ENCODE peak calls at places on chromosomes 2 and 18, in nine cellular contexts. X, G, M, E, I, Q, L, P and T are unnamed samples.

GRCh38 chr2:62410015-62410453 is 96.0 kb downstream of the TMEM17 start:
- DNase-seq in P (no peak), Q (peak), L (peak), E (no peak), G (no peak), I (no peak), X (no peak), M (no peak), T (no peak)

GRCh38 chr2:241129086-241129871 is 20.0 kb downstream of the PASK start:
- DNase-seq in M (no peak), P (no peak), E (no peak), G (no peak), I (no peak), Q (no peak), X (no peak), L (peak), T (no peak)

GRCh38 chr2:119062652-119063051 is 95.9 kb downstream of the C1QL2 start:
- DNase-seq in Q (no peak), M (no peak), P (no peak), I (no peak), X (no peak), L (no peak), G (no peak), E (no peak), T (no peak)

GRCh38 chr2:40159333-40159732 is 292.6 kb downstream of the SLC8A1 start:
- DNase-seq in Q (no peak), I (no peak), E (no peak), P (no peak), G (no peak), X (no peak), L (no peak), M (no peak), T (no peak)

GRCh38 chr2:97715951-97716694 is 2.7 kb downstream of the ZAP70 start:
- DNase-seq in P (no peak), Q (no peak), X (no peak), E (no peak), I (no peak), G (no peak), M (no peak), L (no peak), T (no peak)

GRCh38 chr2:36780231-36780808 is 83.8 kb downstream of the VIT start:
- DNase-seq in P (peak), X (peak), I (peak), L (peak), Q (peak), G (peak), M (peak), E (no peak), T (no peak)

GRCh38 chr2:54606393-54606973 is 117.0 kb upstream of the EML6 start:
- DNase-seq in I (no peak), X (no peak), M (no peak), Q (no peak), G (peak), E (no peak), L (no peak), P (no peak), T (no peak)

GRCh38 chr2:24912986-24913385 is 7.1 kb downstream of the ADCY3 start:
- DNase-seq in M (no peak), Q (no peak), G (no peak), E (no peak), L (no peak), I (no peak), P (no peak), X (no peak), T (no peak)

GRCh38 chr18:30358545-30358944 is 684.0 kb downstream of the DSC3 start:
- DNase-seq in G (no peak), I (no peak), E (no peak), L (peak), X (no peak), P (no peak), M (peak), Q (peak), T (peak)

GRCh38 chr18:3652380-3653262 is 202.6 kb downstream of the TGIF1 start:
- DNase-seq in I (peak), X (peak), Q (peak), P (peak), E (peak), G (peak), M (peak), L (peak), T (peak)

GRCh38 chr18:32177530-32177929 is 12.3 kb upstream of the MEP1B start:
- DNase-seq in M (no peak), X (no peak), Q (no peak), L (no peak), G (no peak), P (no peak), I (no peak), E (no peak), T (no peak)

GRCh38 chr18:27447530-27447929 is 262.4 kb upstream of the CHST9 start:
- DNase-seq in P (no peak), M (no peak), Q (no peak), X (no peak), I (no peak), E (no peak), L (no peak), G (no peak), T (no peak)

GRCh38 chr18:75395137-75395536 is 32.4 kb downstream of the SMIM21 start:
- DNase-seq in P (no peak), E (no peak), L (no peak), Q (no peak), M (no peak), G (no peak), X (no peak), I (no peak), T (no peak)

GRCh38 chr2:173866858-173867620 is 98.1 kb downstream of the SP3 start:
- DNase-seq in P (peak), L (no peak), M (peak), Q (no peak), X (no peak), E (no peak), I (peak), G (no peak), T (no peak)

GRCh38 chr2:149744845-149745244 is 157.3 kb upstream of the MMADHC start:
- DNase-seq in Q (peak), E (no peak), X (peak), M (peak), I (no peak), G (peak), L (peak), P (no peak), T (no peak)

GRCh38 chr18:54359233-54359632 is 1.5 kb downstream of the C18orf54 start:
- DNase-seq in P (no peak), I (no peak), G (peak), X (no peak), E (no peak), Q (peak), L (peak), M (peak), T (no peak)

GRCh38 chr2:24924266-24924665 is 4.2 kb upstream of the ADCY3 start:
- DNase-seq in E (no peak), Q (no peak), X (no peak), I (no peak), G (no peak), L (no peak), M (no peak), P (no peak), T (no peak)

GRCh38 chr2:88813612-88814011 is 122.1 kb downstream of the RPIA start:
- DNase-seq in Q (peak), X (no peak), G (no peak), P (no peak), L (no peak), I (no peak), E (no peak), M (no peak), T (no peak)

GRCh38 chr2:112724611-112725525 is 4.0 kb downstream of the NT5DC4 start:
- DNase-seq in P (no peak), M (no peak), I (no peak), G (no peak), E (no peak), Q (no peak), X (no peak), L (peak), T (no peak)

GRCh38 chr2:100033976-100034375 is 108.4 kb downstream of the AFF3 start:
- DNase-seq in P (no peak), M (no peak), E (no peak), I (no peak), Q (no peak), X (no peak), G (no peak), L (no peak), T (no peak)

GRCh38 chr18:24016643-24017042 is 2.1 kb downstream of the TTC39C start:
- DNase-seq in M (no peak), I (peak), P (no peak), X (no peak), Q (no peak), E (no peak), G (no peak), L (no peak), T (no peak)

GRCh38 chr2:54545700-54546450 is 89.7 kb downstream of the SPTBN1 start:
- DNase-seq in Q (peak), E (no peak), M (peak), P (no peak), X (no peak), G (no peak), L (peak), I (no peak), T (no peak)

GRCh38 chr18:22346342-22346967 is 71.3 kb downstream of the CTAGE1 start:
- DNase-seq in L (peak), G (peak), Q (peak), P (no peak), M (peak), E (peak), X (no peak), I (no peak), T (no peak)
- TF ChIP-seq CTCF in L (no peak), G (no peak), Q (no peak), P (no peak), M (no peak), E (no peak), X (no peak), I (no peak), T (no peak)

DNA sequence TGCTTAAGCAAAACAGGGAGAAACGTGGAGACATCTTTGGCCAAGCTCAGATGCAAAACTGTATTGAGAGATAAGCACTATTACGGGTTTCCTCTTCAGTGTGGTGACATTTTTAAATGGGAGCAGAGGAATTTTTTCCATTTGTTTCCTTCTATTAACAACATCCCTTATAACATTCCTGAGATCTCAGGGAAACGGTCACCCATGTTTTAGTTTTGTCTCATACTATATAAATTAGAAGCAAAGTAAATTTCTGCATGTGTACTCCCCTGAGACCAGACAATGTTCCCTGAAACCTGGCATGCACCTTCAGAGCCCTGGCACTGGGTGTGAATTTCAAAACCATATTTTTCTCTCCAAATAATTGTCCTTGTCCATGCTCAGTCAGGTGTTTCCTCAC is 57.6 kb upstream of the RNF152 start:
- DNase-seq in M (no peak), L (no peak), Q (no peak), P (no peak), E (no peak), I (no peak), G (no peak), X (no peak), T (no peak)
- H3K4me3 ChIP-seq in M (no peak), L (no peak), Q (no peak), P (no peak), E (no peak), I (no peak), G (no peak), X (no peak), T (no peak)

GRCh38 chr18:79639072-79639829 is 40.4 kb upstream of the CTDP1 start:
- DNase-seq in L (no peak), P (no peak), G (no peak), Q (peak), X (no peak), I (no peak), E (no peak), M (peak), T (no peak)
- TF ChIP-seq CTCF in L (peak), P (no peak), G (peak), Q (no peak), X (no peak), I (no peak), E (no peak), M (no peak), T (no peak)

GRCh38 chr2:203018181-203018580 is 3.5 kb downstream of the NBEAL1 start:
- DNase-seq in Q (peak), X (no peak), G (peak), E (no peak), M (peak), P (no peak), L (peak), I (no peak), T (peak)
- H3K4me3 ChIP-seq in Q (peak), X (peak), G (peak), E (peak), M (peak), P (peak), L (peak), I (peak), T (peak)

DNA sequence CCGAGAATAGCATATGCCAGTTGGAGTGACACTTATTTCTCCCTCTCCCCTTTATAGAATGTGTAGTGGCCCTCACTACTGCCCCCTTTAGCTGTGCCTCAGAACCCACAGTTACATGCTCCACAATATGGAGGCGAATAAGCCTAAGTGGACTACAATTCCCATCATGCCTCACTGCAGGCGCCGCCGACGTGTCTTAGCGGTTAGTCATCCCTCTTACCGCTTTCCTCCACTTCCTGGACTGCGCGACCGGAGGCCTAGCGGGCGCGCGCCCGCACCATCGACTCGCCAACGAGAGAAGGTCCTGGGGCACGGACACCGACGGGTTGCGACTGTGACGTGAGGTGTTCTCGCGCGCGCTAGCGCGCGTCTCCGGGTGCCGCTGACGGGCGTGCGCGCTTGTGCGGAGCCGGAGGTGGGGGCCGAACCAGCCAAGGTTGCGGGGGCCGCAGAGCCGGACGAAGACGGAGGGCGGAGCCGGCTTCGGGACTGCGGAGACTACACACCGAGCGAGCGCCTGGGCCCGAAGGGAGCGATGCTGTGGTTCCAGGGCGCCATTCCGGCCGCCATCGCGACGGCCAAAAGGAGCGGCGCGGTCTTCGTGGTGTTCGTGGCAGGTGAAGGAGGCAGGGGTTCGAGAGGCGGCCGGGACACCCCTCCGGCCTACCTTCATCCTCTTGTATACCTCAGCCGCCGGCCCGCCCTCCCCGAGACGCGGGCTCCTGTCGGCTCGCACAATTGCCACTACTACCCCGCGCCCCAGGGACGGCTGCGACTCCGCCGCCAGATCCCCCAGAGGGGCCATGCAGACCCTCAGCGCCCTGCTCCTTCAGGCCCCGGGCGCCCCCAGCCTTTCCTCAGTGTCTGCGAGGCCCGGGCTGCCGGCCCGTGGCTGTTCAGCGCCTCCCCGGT is at the start of gene UBXN4:
- DNase-seq in E (peak), Q (peak), G (peak), P (peak), X (peak), L (peak), I (peak), M (peak), T (peak)
- TF ChIP-seq CTCF in E (no peak), Q (peak), G (peak), P (peak), X (peak), L (peak), I (peak), M (peak), T (peak)

DNA sequence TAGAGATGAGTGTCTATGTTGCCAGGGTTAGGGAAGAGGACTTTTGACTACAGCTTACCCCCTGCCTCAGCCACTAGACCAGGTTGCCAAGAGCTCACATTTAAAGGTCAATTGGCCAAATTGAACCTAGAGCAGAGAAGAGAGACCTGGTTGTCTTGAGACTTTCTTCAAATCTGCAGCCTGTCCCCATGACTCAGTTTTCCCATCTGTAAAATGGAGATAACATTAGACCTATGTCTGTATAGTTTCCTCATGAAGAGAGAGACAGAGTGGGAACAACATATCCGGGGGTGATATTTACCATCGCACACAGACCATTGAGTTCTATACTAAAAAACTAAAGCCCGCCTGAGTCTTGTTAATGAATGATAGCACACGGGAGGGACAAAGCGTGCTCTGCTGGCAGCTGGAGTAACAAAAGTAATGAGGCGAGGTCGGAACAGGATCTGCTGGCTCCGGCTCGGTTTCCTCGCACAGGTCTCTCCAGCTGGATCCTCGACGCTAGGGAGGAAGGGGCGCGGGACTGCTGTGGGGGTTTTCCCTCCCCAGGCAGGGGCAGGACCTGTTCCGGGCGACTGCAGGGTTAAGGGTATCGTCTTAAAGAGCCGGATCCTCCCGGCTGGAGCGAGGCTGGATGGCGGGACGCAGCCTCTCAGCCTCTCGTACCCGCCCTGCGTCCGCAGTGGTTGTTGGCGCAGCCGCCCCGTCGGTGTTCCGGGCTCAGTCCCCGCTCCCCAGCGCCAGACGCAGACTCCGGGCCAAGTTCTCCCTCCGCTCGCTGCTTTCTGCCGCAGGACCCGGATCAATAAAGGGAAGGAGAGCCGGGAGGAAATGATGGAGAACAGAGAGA is 1.4 kb upstream of the LIPG start:
- DNase-seq in I (peak), L (no peak), P (no peak), M (peak), G (no peak), X (no peak), Q (no peak), E (no peak), T (no peak)
- H3K4me3 ChIP-seq in I (peak), L (peak), P (peak), M (peak), G (peak), X (peak), Q (peak), E (peak), T (peak)